ENCODE peak calls at places on chromosome 3, in four cellular contexts. I is stimulated activated CD4-positive, alpha-beta T cell treated with anti-CD3 and anti-CD28 coated beads, TNF-alpha, amount 100 ng/mL, for 1 hour; E is adrenal gland; P is IMR-90. U is an unnamed sample.

GRCh38 chr3:47006145-47006651 is 26.7 kb downstream of the NBEAL2 start:
- DNase-seq in I (no peak), E (no peak), P (no peak), U (no peak)

GRCh38 chr3:45223889-45224730 is 2.0 kb downstream of the TMEM158 start:
- DNase-seq in I (no peak), E (no peak), P (peak), U (peak)

GRCh38 chr3:25428003-25428861 is at the start of gene RARB:
- DNase-seq in I (no peak), E (peak), P (peak), U (no peak)

GRCh38 chr3:170724599-170724998 is 138.7 kb upstream of the SLC7A14 start:
- DNase-seq in I (no peak), E (no peak), P (peak), U (peak)

GRCh38 chr3:179688847-179689246 is 36.0 kb downstream of the USP13 start:
- DNase-seq in I (no peak), E (no peak), P (peak), U (peak)

GRCh38 chr3:127720161-127720823 is 47.5 kb downstream of the ABTB1 start:
- DNase-seq in I (no peak), E (no peak), P (no peak), U (no peak)

GRCh38 chr3:195003006-195003892 is 267.7 kb downstream of the XXYLT1 start:
- DNase-seq in I (no peak), E (peak), P (no peak), U (no peak)

GRCh38 chr3:16647668-16648067 is 42.4 kb upstream of the DAZL start:
- DNase-seq in I (no peak), E (no peak), P (no peak), U (no peak)

GRCh38 chr3:11605398-11605797 is 38.3 kb downstream of the VGLL4 start:
- DNase-seq in I (no peak), E (no peak), P (no peak), U (no peak)

GRCh38 chr3:56780935-56781334 is 20.8 kb downstream of the ARHGEF3 start:
- DNase-seq in I (no peak), E (no peak), P (no peak), U (no peak)

GRCh38 chr3:99974989-99975388 is 139.3 kb downstream of the FILIP1L start:
- DNase-seq in I (no peak), E (no peak), P (no peak), U (no peak)

GRCh38 chr3:150216866-150217600 is 191.1 kb upstream of the TSC22D2 start:
- DNase-seq in I (no peak), E (no peak), P (no peak), U (no peak)

GRCh38 chr3:105868450-105868744 is 415 bp downstream of the CBLB start:
- DNase-seq in I (no peak), E (peak), P (peak), U (peak)

GRCh38 chr3:12286927-12287726 is 1.7 kb upstream of the PPARG start:
- DNase-seq in I (no peak), E (no peak), P (no peak), U (no peak)

GRCh38 chr3:68256635-68257034 is 602.2 kb upstream of the SUCLG2 start:
- DNase-seq in I (no peak), E (no peak), P (no peak), U (peak)

GRCh38 chr3:11498646-11499045 is 145.1 kb downstream of the VGLL4 start:
- DNase-seq in I (no peak), E (peak), P (peak), U (no peak)

GRCh38 chr3:39443530-39443929 is 23.9 kb upstream of the MOBP start:
- DNase-seq in I (no peak), E (no peak), P (no peak), U (no peak)